ENCODE peak calls at places on chromosomes 1 and 21, in seven cellular contexts. One of them, this sample, is unnamed.

GRCh38 chr21:39084979-39085729 is 98.1 kb downstream of the PSMG1 start:
- DNase-seq in heart right ventricle: no peak
- DNase-seq in DMS 273 treated with DMSO at 0.1 percent for 48 hours: no peak
- DNase-seq in GM23338: no peak
- DNase-seq in stimulated activated CD4-positive, alpha-beta T cell treated with anti-CD3 and anti-CD28 coated beads, Interleukin-2, amount 100 ng/mL, for 48 hours: no peak
- DNase-seq in neural crest cell: no peak
- DNase-seq in D721Med: no peak
- DNase-seq in this sample: no peak

GRCh38 chr21:39710866-39711265 is 34.1 kb upstream of the IGSF5 start:
- DNase-seq in stimulated activated CD4-positive, alpha-beta T cell treated with anti-CD3 and anti-CD28 coated beads, Interleukin-2, amount 100 ng/mL, for 48 hours: no peak
- DNase-seq in GM23338: no peak
- DNase-seq in heart right ventricle: no peak
- DNase-seq in D721Med: no peak
- DNase-seq in neural crest cell: no peak
- DNase-seq in DMS 273 treated with DMSO at 0.1 percent for 48 hours: no peak
- DNase-seq in this sample: no peak

GRCh38 chr21:28763809-28764418 is 228.8 kb downstream of the LTN1 start:
- DNase-seq in DMS 273 treated with DMSO at 0.1 percent for 48 hours: no peak
- DNase-seq in stimulated activated CD4-positive, alpha-beta T cell treated with anti-CD3 and anti-CD28 coated beads, Interleukin-2, amount 100 ng/mL, for 48 hours: no peak
- DNase-seq in heart right ventricle: no peak
- DNase-seq in neural crest cell: no peak
- DNase-seq in D721Med: no peak
- DNase-seq in GM23338: no peak
- DNase-seq in this sample: no peak

GRCh38 chr1:12384836-12385456 is 155.1 kb downstream of the VPS13D start:
- DNase-seq in GM23338: no peak
- DNase-seq in stimulated activated CD4-positive, alpha-beta T cell treated with anti-CD3 and anti-CD28 coated beads, Interleukin-2, amount 100 ng/mL, for 48 hours: no peak
- DNase-seq in neural crest cell: no peak
- DNase-seq in D721Med: no peak
- DNase-seq in heart right ventricle: no peak
- DNase-seq in DMS 273 treated with DMSO at 0.1 percent for 48 hours: no peak
- DNase-seq in this sample: no peak

GRCh38 chr1:178966312-178966711 is 59.4 kb upstream of the FAM20B start:
- DNase-seq in DMS 273 treated with DMSO at 0.1 percent for 48 hours: no peak
- DNase-seq in heart right ventricle: no peak
- DNase-seq in GM23338: no peak
- DNase-seq in neural crest cell: no peak
- DNase-seq in D721Med: no peak
- DNase-seq in stimulated activated CD4-positive, alpha-beta T cell treated with anti-CD3 and anti-CD28 coated beads, Interleukin-2, amount 100 ng/mL, for 48 hours: no peak
- DNase-seq in this sample: no peak

GRCh38 chr1:64451449-64451848 is 18.5 kb upstream of the CACHD1 start:
- DNase-seq in D721Med: no peak
- DNase-seq in stimulated activated CD4-positive, alpha-beta T cell treated with anti-CD3 and anti-CD28 coated beads, Interleukin-2, amount 100 ng/mL, for 48 hours: no peak
- DNase-seq in neural crest cell: no peak
- DNase-seq in GM23338: no peak
- DNase-seq in DMS 273 treated with DMSO at 0.1 percent for 48 hours: no peak
- DNase-seq in heart right ventricle: no peak
- DNase-seq in this sample: no peak

GRCh38 chr1:115655307-115655664 is 13.5 kb downstream of the VANGL1 start:
- DNase-seq in GM23338: no peak
- DNase-seq in DMS 273 treated with DMSO at 0.1 percent for 48 hours: no peak
- DNase-seq in heart right ventricle: no peak
- DNase-seq in neural crest cell: no peak
- DNase-seq in D721Med: no peak
- DNase-seq in stimulated activated CD4-positive, alpha-beta T cell treated with anti-CD3 and anti-CD28 coated beads, Interleukin-2, amount 100 ng/mL, for 48 hours: no peak
- DNase-seq in this sample: no peak

GRCh38 chr1:81812712-81813111 is 12.0 kb downstream of the ADGRL2 start:
- DNase-seq in stimulated activated CD4-positive, alpha-beta T cell treated with anti-CD3 and anti-CD28 coated beads, Interleukin-2, amount 100 ng/mL, for 48 hours: no peak
- DNase-seq in D721Med: no peak
- DNase-seq in DMS 273 treated with DMSO at 0.1 percent for 48 hours: no peak
- DNase-seq in heart right ventricle: no peak
- DNase-seq in GM23338: no peak
- DNase-seq in neural crest cell: no peak
- DNase-seq in this sample: no peak

GRCh38 chr1:206883876-206884275 is 13.4 kb upstream of the IL24 start:
- DNase-seq in heart right ventricle: no peak
- DNase-seq in neural crest cell: no peak
- DNase-seq in DMS 273 treated with DMSO at 0.1 percent for 48 hours: no peak
- DNase-seq in GM23338: no peak
- DNase-seq in stimulated activated CD4-positive, alpha-beta T cell treated with anti-CD3 and anti-CD28 coated beads, Interleukin-2, amount 100 ng/mL, for 48 hours: no peak
- DNase-seq in D721Med: no peak
- DNase-seq in this sample: no peak

GRCh38 chr1:167862432-167863076 is 51.4 kb downstream of the ADCY10 start:
- DNase-seq in heart right ventricle: no peak
- DNase-seq in D721Med: no peak
- DNase-seq in DMS 273 treated with DMSO at 0.1 percent for 48 hours: no peak
- DNase-seq in neural crest cell: no peak
- DNase-seq in stimulated activated CD4-positive, alpha-beta T cell treated with anti-CD3 and anti-CD28 coated beads, Interleukin-2, amount 100 ng/mL, for 48 hours: no peak
- DNase-seq in GM23338: no peak
- DNase-seq in this sample: no peak

GRCh38 chr1:237031480-237031879 is 10.5 kb upstream of the RYR2 start:
- DNase-seq in stimulated activated CD4-positive, alpha-beta T cell treated with anti-CD3 and anti-CD28 coated beads, Interleukin-2, amount 100 ng/mL, for 48 hours: no peak
- DNase-seq in neural crest cell: no peak
- DNase-seq in D721Med: no peak
- DNase-seq in GM23338: no peak
- DNase-seq in DMS 273 treated with DMSO at 0.1 percent for 48 hours: no peak
- DNase-seq in heart right ventricle: no peak
- DNase-seq in this sample: no peak

GRCh38 chr1:84892657-84893618 is at the start of gene LPAR3:
- DNase-seq in neural crest cell: peak; percentile 37
- DNase-seq in GM23338: peak; percentile 91
- DNase-seq in heart right ventricle: peak; percentile 20
- DNase-seq in D721Med: no peak
- DNase-seq in stimulated activated CD4-positive, alpha-beta T cell treated with anti-CD3 and anti-CD28 coated beads, Interleukin-2, amount 100 ng/mL, for 48 hours: peak; percentile 16
- DNase-seq in DMS 273 treated with DMSO at 0.1 percent for 48 hours: peak; percentile 32
- DNase-seq in this sample: no peak

GRCh38 chr1:168676029-168676812 is 52.8 kb downstream of the DPT start:
- DNase-seq in stimulated activated CD4-positive, alpha-beta T cell treated with anti-CD3 and anti-CD28 coated beads, Interleukin-2, amount 100 ng/mL, for 48 hours: no peak
- DNase-seq in DMS 273 treated with DMSO at 0.1 percent for 48 hours: no peak
- DNase-seq in D721Med: no peak
- DNase-seq in heart right ventricle: no peak
- DNase-seq in neural crest cell: no peak
- DNase-seq in GM23338: no peak
- DNase-seq in this sample: no peak